ENCODE peak calls at places on chromosome 17, in nine cellular contexts. U is HFFc6, H is AG09319, M is endothelial cell, T is epithelial cell of esophagus, Z is RWPE1, O is progenitor cell of endocrine pancreas, R is AG09309, Q is fibroblast of lung. L is an unnamed sample.

GRCh38 chr17:57938061-57938502 is 17.1 kb downstream of the CUEDC1 start:
- DNase-seq in U (no peak), H (no peak), M (no peak), T (no peak), Z (no peak), O (no peak), R (no peak), Q (no peak), L (no peak)

GRCh38 chr17:76397687-76398522 is 13.5 kb downstream of the SPHK1 start:
- DNase-seq in U (peak), H (peak), M (peak), T (peak), Z (peak), O (peak), R (peak), Q (peak), L (peak)

GRCh38 chr17:77602883-77603640 is 355.4 kb upstream of the TNRC6C start:
- DNase-seq in U (no peak), H (no peak), M (no peak), T (no peak), Z (no peak), O (no peak), R (no peak), Q (no peak), L (no peak)

GRCh38 chr17:37570527-37571093 is 38.6 kb downstream of the SYNRG start:
- DNase-seq in U (peak), H (no peak), M (peak), T (peak), Z (peak), O (no peak), R (no peak), Q (peak), L (peak)

GRCh38 chr17:67491009-67491677 is 114.1 kb downstream of the PITPNC1 start:
- DNase-seq in U (peak), H (peak), M (no peak), T (peak), Z (peak), O (peak), R (peak), Q (peak), L (peak)

GRCh38 chr17:29577778-29578211 is 9.3 kb downstream of the TP53I13 start:
- DNase-seq in U (no peak), H (peak), M (no peak), T (no peak), Z (no peak), O (no peak), R (no peak), Q (peak), L (peak)

GRCh38 chr17:47742319-47743181 is 9.5 kb downstream of the TBX21 start:
- DNase-seq in U (no peak), H (no peak), M (peak), T (no peak), Z (no peak), O (peak), R (no peak), Q (no peak), L (peak)

GRCh38 chr17:28416703-28417311 is 10.8 kb upstream of the SLC46A1 start:
- DNase-seq in U (peak), H (no peak), M (peak), T (peak), Z (peak), O (peak), R (peak), Q (peak), L (peak)

GRCh38 chr17:10380631-10381408 is 8.0 kb upstream of the MYH13 start:
- DNase-seq in U (no peak), H (no peak), M (no peak), T (no peak), Z (no peak), O (no peak), R (no peak), Q (no peak), L (no peak)

GRCh38 chr17:11240841-11241610 is at the start of gene SHISA6:
- DNase-seq in U (no peak), H (no peak), M (no peak), T (no peak), Z (no peak), O (peak), R (no peak), Q (no peak), L (peak)

GRCh38 chr17:9095390-9095789 is 74.1 kb downstream of the NTN1 start:
- DNase-seq in U (no peak), H (no peak), M (no peak), T (no peak), Z (no peak), O (no peak), R (no peak), Q (no peak), L (no peak)

GRCh38 chr17:74259667-74260524 is 14.1 kb upstream of the DNAI2 start:
- DNase-seq in U (no peak), H (no peak), M (no peak), T (peak), Z (peak), O (no peak), R (no peak), Q (no peak), L (no peak)
- TF ChIP-seq CTCF in U (no peak), H (no peak), M (no peak), T (peak), Z (no peak), O (no peak), R (no peak), Q (no peak), L (no peak)

GRCh38 chr17:60107526-60108257 is 29.0 kb upstream of the HEATR6 start:
- DNase-seq in U (peak), H (no peak), M (no peak), T (peak), Z (no peak), O (no peak), R (no peak), Q (no peak), L (no peak)
- TF ChIP-seq CTCF in U (peak), H (peak), M (no peak), T (peak), Z (no peak), O (no peak), R (peak), Q (no peak), L (no peak)

GRCh38 chr17:44977740-44978584 is 9.9 kb upstream of the C1QL1 start:
- DNase-seq in U (no peak), H (no peak), M (no peak), T (no peak), Z (no peak), O (no peak), R (no peak), Q (no peak), L (no peak)

GRCh38 chr17:44979426-44980273 is 11.5 kb upstream of the C1QL1 start:
- DNase-seq in U (no peak), H (no peak), M (no peak), T (no peak), Z (no peak), O (no peak), R (no peak), Q (no peak), L (no peak)

GRCh38 chr17:44976198-44976597 is 8.1 kb upstream of the C1QL1 start:
- DNase-seq in U (no peak), H (no peak), M (no peak), T (no peak), Z (no peak), O (no peak), R (no peak), Q (no peak), L (no peak)

GRCh38 chr17:44978807-44979206 is 10.7 kb upstream of the C1QL1 start:
- DNase-seq in U (no peak), H (no peak), M (no peak), T (no peak), Z (no peak), O (no peak), R (no peak), Q (no peak), L (no peak)

DNA sequence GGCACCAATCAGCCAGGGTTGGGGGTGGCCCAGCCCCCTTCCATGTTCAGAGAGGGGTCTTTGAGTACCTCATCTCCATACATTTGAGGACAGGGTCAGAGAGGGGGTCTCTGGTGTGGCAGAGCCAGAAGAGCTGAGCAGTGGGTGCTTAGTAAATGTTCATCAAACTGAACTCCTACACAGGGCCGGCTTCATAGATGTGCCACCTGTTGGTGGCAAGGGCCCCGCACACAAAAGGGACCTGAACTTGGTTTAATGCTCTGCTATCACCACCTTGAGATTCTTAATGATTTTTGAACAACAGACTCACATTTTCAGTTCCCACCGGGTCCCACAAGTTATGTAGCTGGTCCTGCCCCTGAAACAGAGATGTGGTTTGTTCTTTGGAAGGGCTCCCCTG is 9.0 kb upstream of the C1QL1 start:
- DNase-seq in U (no peak), H (no peak), M (no peak), T (no peak), Z (no peak), O (no peak), R (no peak), Q (no peak), L (no peak)
- TF ChIP-seq CTCF in U (no peak), H (no peak), M (no peak), T (no peak), Z (no peak), O (no peak), R (no peak), Q (no peak), L (no peak)

GRCh38 chr17:17985555-17985954 is 12.9 kb downstream of the DRC3 start:
- DNase-seq in U (no peak), H (no peak), M (no peak), T (no peak), Z (no peak), O (no peak), R (no peak), Q (no peak), L (no peak)
- TF ChIP-seq CTCF in U (peak), H (no peak), M (no peak), T (no peak), Z (no peak), O (no peak), R (peak), Q (no peak), L (no peak)

GRCh38 chr17:15999974-16000827 is 577 bp downstream of the TTC19 start:
- DNase-seq in U (peak), H (no peak), M (peak), T (peak), Z (peak), O (no peak), R (no peak), Q (peak), L (peak)
- TF ChIP-seq CTCF in U (no peak), H (no peak), M (no peak), T (no peak), Z (no peak), O (no peak), R (no peak), Q (no peak), L (no peak)

GRCh38 chr17:4199818-4200402 is 56.9 kb downstream of the CYB5D2 start:
- DNase-seq in U (no peak), H (no peak), M (peak), T (peak), Z (peak), O (no peak), R (no peak), Q (no peak), L (peak)

GRCh38 chr17:4198995-4199394 is 56.0 kb downstream of the CYB5D2 start:
- DNase-seq in U (no peak), H (no peak), M (no peak), T (no peak), Z (no peak), O (no peak), R (no peak), Q (no peak), L (no peak)

GRCh38 chr17:4189280-4189679 is 46.3 kb downstream of the CYB5D2 start:
- DNase-seq in U (no peak), H (no peak), M (peak), T (no peak), Z (no peak), O (no peak), R (no peak), Q (no peak), L (no peak)

GRCh38 chr17:4195306-4195705 is 52.3 kb downstream of the CYB5D2 start:
- DNase-seq in U (no peak), H (no peak), M (no peak), T (peak), Z (peak), O (no peak), R (peak), Q (peak), L (no peak)

GRCh38 chr17:4194796-4195195 is 51.8 kb downstream of the CYB5D2 start:
- DNase-seq in U (no peak), H (no peak), M (no peak), T (no peak), Z (no peak), O (no peak), R (no peak), Q (no peak), L (no peak)
- TF ChIP-seq CTCF in U (no peak), H (no peak), M (no peak), T (no peak), Z (no peak), O (no peak), R (no peak), Q (no peak), L (no peak)